ENCODE peak calls at places on chromosomes 13 and 19, in four cellular contexts. S is HepG2, B is K562, X is A549. I is an unnamed sample.

GRCh38 chr19:947090-947706 is 21.4 kb downstream of the ARID3A start:
- DNase-seq in S (no peak), B (no peak), X (no peak), I (no peak)

GRCh38 chr19:47483200-47483599 is 819 bp downstream of the KPTN start:
- DNase-seq in B (no peak), S (no peak), X (no peak), I (no peak)

GRCh38 chr19:51094696-51095279 is 12.1 kb upstream of the KLK14 start:
- DNase-seq in B (peak), X (peak), S (peak), I (peak)

GRCh38 chr13:98944336-98944735 is 33.5 kb downstream of the DOCK9 start:
- DNase-seq in X (no peak), S (no peak), B (no peak), I (no peak)

GRCh38 chr13:79782541-79783216 is 301.7 kb downstream of the NDFIP2 start:
- DNase-seq in S (peak), B (no peak), X (no peak), I (peak)

GRCh38 chr19:7161292-7161691 is 91.8 kb downstream of the ZNF557 start:
- DNase-seq in B (no peak), X (no peak), S (no peak), I (no peak)

GRCh38 chr13:77026783-77027621 is at the start of gene FBXL3:
- DNase-seq in X (peak), B (peak), S (peak), I (peak)

GRCh38 chr13:59750860-59751259 is 412.9 kb downstream of the DIAPH3 start:
- DNase-seq in X (no peak), S (no peak), B (no peak), I (peak)

GRCh38 chr19:39514840-39515550 is at the start of gene SELENOV:
- DNase-seq in S (no peak), B (peak), X (no peak), I (no peak)

GRCh38 chr19:49340069-49340864 is 5.1 kb downstream of the CD37 start:
- DNase-seq in B (peak), S (peak), X (no peak), I (peak)

GRCh38 chr13:30133976-30134375 is 173.4 kb downstream of the KATNAL1 start:
- DNase-seq in S (no peak), B (no peak), X (no peak), I (no peak)

GRCh38 chr13:30135868-30136267 is 171.5 kb downstream of the KATNAL1 start:
- DNase-seq in X (no peak), B (no peak), S (no peak), I (no peak)

GRCh38 chr13:30135351-30135750 is 172.0 kb downstream of the KATNAL1 start:
- DNase-seq in B (no peak), X (no peak), S (no peak), I (no peak)

GRCh38 chr13:30133554-30133912 is 173.8 kb downstream of the KATNAL1 start:
- DNase-seq in S (no peak), X (no peak), B (peak), I (no peak)

DNA sequence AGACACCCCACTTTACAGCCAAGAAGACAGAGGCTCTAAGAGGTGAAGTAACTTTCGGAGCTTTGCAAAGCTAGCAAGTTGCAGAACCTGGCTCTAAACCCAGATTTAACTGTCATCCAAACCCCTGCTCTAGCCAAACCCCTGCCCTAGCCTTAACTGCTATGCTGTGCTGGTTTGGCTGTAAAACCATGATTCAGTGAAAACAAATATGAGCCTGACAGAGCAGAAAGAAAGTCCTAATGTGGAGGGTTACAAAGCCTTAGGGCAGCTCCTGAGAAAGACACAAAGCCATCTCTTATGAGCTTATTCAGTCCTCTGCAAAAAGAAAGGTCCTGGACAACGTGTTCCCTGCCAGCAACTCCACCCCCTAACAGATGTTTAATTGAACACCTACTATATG is 172.8 kb downstream of the KATNAL1 start:
- DNase-seq in B (no peak), X (no peak), S (no peak), I (no peak)
- TF ChIP-seq PHF8 in B (no peak), X (no peak), S (no peak), I (no peak)

GRCh38 chr13:58406545-58406944 is 775.0 kb downstream of the PCDH17 start:
- DNase-seq in X (no peak), B (no peak), S (no peak), I (no peak)
- TF ChIP-seq PHF8 in X (no peak), B (no peak), S (no peak), I (no peak)

DNA sequence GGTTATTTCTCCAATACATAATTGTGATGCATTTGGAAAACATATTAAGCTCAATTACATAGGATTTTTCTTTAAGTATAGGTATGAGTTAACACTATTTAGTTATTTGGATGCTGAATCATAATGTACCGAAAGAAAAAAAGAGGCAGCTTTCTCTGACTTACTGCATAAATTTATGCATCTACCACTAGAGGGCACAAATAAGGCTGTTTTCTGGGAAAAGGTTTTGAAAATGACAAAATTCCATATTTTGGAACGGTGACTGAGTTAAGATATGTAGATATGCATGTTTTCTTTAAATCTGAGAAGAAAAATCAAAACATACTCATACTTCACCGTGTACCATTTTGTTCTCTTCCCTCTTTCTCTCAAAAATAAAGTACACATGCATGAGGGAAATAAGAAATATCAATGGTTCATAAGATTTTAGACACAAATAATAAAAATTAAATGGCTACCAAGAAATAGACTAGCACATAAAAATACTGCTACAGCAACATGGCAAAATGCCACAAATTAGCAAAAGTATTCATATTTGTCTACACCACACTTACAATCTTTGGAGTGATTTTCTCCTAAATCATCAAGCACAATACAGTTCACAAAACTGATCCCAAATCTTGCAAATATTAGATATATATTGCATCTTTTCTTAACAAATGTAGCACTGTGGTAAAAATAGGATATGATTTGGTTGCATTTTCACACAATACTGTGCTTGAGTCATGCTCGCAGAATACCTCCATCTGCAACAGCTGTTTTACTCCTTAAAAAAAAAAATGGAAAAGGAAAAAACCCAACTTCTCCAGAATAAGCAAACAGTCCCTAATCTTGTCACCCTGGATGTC is 260.0 kb downstream of the FGF14 start:
- DNase-seq in B (peak), X (peak), S (peak), I (no peak)
- TF ChIP-seq PHF8 in B (no peak), X (no peak), S (no peak), I (no peak)

DNA sequence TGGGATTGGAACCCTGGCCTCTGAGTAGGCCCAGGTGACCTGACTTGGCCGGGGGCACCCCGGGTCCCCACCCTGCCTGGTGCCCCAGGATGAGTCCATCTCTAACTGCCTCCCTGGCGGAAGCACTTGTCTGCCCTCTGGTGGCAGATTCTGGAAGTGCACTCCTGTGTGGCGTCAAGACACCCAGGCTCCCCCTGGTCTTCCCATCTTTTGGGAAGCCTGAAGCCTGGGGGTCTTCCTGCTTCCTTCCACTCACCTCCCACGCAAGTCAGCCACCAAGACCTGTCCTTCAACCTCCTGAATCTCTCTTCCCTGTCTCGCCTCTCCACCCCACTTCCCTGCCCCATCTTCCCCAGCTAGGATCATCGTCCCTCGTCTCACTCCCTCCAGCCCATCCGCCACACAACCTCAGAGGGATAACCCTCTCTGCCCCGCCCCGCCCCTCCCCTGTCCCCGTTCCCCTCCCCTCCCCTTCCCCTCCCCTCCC is 7.4 kb downstream of the RABAC1 start:
- DNase-seq in X (peak), B (peak), S (peak), I (peak)
- TF ChIP-seq PHF8 in X (no peak), B (no peak), S (no peak), I (no peak)

DNA sequence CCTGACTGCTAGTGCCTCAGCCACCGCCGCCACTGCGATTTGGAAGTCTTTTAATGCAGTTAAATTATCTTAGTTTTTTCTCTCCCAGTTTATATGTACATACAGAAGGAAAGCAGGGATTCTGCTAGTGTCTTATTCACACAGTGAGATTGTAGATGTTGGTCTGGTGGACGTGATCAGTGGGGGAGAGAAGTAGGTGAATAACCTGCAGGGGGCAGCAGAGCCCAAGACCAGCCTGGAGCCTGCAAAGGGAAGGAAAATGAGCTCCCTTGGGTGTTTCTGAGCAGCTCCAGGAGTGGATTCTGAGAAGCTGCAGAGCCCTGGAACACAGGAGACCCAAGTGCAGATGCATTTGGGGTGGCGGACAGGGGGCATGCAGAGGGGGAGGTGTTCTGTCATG is 26.3 kb downstream of the ZNF844 start:
- DNase-seq in B (peak), S (peak), X (no peak), I (peak)
- TF ChIP-seq PHF8 in B (no peak), S (no peak), X (no peak), I (no peak)

DNA sequence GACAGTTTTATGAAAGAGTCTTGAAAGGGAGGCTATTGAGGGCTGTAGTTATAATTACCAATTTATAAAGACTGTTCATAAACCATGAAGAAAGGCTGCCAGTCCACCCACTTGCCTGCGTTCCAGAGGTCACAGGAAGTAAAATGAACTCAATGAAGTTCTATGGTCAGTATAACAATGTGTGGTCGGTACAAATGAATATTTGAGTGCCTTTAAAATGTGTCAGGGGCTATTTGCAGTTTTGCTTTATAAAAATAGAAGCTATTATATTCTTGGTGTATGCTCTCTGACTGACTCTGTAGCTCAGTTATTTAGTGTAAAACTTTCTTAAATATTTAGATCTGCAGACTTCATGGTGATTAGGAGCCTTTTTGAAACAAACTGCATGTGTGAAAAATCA is 47.0 kb downstream of the ESD start:
- DNase-seq in S (no peak), X (no peak), B (no peak), I (no peak)
- TF ChIP-seq PHF8 in S (no peak), X (no peak), B (no peak), I (no peak)

DNA sequence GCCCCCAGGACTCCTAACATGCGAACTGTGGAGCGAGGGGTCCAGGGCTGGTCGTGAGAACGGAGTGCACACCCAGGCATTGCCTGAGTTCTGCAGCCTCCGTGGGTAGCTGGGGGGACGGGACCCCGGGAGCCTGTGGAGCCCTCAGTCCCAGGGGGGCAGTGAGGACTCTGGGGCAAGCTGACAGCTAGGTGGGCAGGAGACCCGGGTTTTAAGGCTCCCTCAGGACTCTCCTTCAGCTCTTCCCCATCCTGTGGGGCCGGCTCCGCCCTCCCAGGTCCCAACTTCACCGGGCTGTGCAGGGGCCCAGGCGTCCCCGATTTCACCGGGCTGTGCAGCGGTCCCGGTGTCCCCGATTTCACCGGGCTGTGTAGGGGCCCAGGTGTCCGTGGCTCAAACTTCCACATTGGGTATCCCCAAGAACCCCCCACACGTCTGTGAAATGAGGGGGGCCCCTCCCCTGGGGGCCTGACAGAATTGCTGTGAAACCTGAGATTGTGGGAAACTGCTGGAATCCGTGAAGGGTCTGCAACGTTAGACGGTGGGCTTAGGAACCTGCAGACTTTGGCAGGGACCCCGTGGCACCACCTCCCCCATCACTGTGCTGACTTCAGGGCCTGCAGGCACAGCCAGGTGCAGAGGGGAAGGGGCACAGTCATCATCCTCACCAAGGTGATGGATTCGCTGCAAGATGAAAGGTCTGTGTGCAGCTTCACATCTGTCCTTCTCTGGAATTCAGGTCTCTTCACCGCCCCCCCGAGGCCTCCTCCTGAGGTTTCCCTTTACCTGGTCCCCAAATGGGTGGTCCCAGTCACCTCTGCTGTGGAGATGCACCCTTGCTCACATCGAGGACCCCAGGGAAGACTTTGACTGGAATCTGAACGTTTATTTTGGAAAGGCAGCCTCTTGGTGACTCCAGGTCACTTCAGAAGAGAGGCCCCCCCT is 73.2 kb upstream of the MCF2L start:
- DNase-seq in S (no peak), X (no peak), B (no peak), I (no peak)
- TF ChIP-seq PHF8 in S (no peak), X (no peak), B (no peak), I (no peak)